ENCODE peak calls at places on chromosomes 5 and 9, in nine cellular contexts. E is kidney, B is astrocyte, T is HepG2, O is fibroblast of lung, I is NT2/D1, P is MM.1S, D is mammary epithelial cell, X is mesenchymal stem cell. S is an unnamed sample.

GRCh38 chr5:38931731-38932130 is 85.9 kb downstream of the OSMR start:
- DNase-seq in B (peak), I (no peak), P (no peak), D (no peak), X (no peak), O (peak), E (no peak), T (no peak), S (peak)

GRCh38 chr9:37329576-37329975 is 92.9 kb upstream of the GRHPR start:
- DNase-seq in D (peak), O (peak), P (peak), T (no peak), I (no peak), X (peak), E (no peak), B (peak), S (peak)

GRCh38 chr5:78746990-78747389 is 98.4 kb upstream of the LHFPL2 start:
- DNase-seq in O (no peak), E (no peak), P (no peak), B (no peak), I (no peak), T (no peak), D (no peak), X (no peak), S (no peak)

GRCh38 chr5:17413691-17414090 is 84.3 kb upstream of the TAF11L2 start:
- DNase-seq in I (no peak), P (no peak), E (no peak), D (no peak), O (no peak), B (no peak), X (no peak), T (no peak), S (peak)

GRCh38 chr5:32542216-32543059 is 42.9 kb upstream of the SUB1 start:
- DNase-seq in P (peak), I (no peak), O (peak), B (peak), E (no peak), D (no peak), X (peak), T (no peak), S (peak)

GRCh38 chr9:37215456-37216229 is 95.3 kb downstream of the ZCCHC7 start:
- DNase-seq in I (no peak), B (peak), O (peak), D (peak), X (no peak), E (no peak), P (no peak), T (no peak), S (peak)

GRCh38 chr9:3410461-3410860 is 115.3 kb downstream of the RFX3 start:
- DNase-seq in B (no peak), E (no peak), X (no peak), P (no peak), T (no peak), I (no peak), O (no peak), D (no peak), S (no peak)

GRCh38 chr9:15909297-15909696 is 356.5 kb downstream of the CCDC171 start:
- DNase-seq in O (peak), B (peak), D (peak), X (no peak), P (no peak), E (no peak), I (no peak), T (no peak), S (peak)

GRCh38 chr5:143673676-143674468 is 138.1 kb upstream of the HMHB1 start:
- DNase-seq in B (no peak), D (peak), O (peak), I (no peak), T (peak), P (no peak), X (no peak), E (no peak), S (peak)

GRCh38 chr5:42569325-42569724 is 146.1 kb downstream of the GHR start:
- DNase-seq in I (no peak), X (no peak), E (no peak), O (no peak), D (no peak), P (no peak), T (no peak), B (no peak), S (no peak)

GRCh38 chr9:132210472-132211145 is 48.8 kb downstream of the NTNG2 start:
- DNase-seq in B (peak), T (no peak), I (no peak), E (no peak), X (no peak), D (peak), O (peak), P (no peak), S (peak)

GRCh38 chr5:55857247-55857640 is 6.1 kb downstream of the IL31RA start:
- DNase-seq in T (no peak), I (no peak), E (no peak), O (peak), B (peak), D (no peak), X (no peak), P (no peak), S (no peak)

GRCh38 chr5:151270599-151270998 is 17.6 kb downstream of the GM2A start:
- DNase-seq in T (no peak), B (peak), E (no peak), X (peak), D (peak), O (peak), P (no peak), I (no peak), S (peak)

GRCh38 chr5:123454236-123454911 is 31.2 kb upstream of the CEP120 start:
- DNase-seq in I (no peak), T (no peak), P (no peak), E (no peak), B (no peak), D (peak), X (peak), O (no peak), S (peak)

GRCh38 chr5:8394965-8395364 is 526.0 kb downstream of the MTRR start:
- DNase-seq in O (no peak), E (no peak), D (no peak), X (no peak), B (no peak), I (no peak), P (no peak), T (no peak), S (no peak)

GRCh38 chr9:18442629-18443491 is 31.1 kb upstream of the ADAMTSL1 start:
- DNase-seq in P (peak), O (peak), X (peak), E (peak), I (peak), B (peak), D (peak), T (peak), S (peak)

GRCh38 chr5:92884464-92884863 is 696.6 kb downstream of the NR2F1-AS1 start:
- DNase-seq in T (no peak), X (no peak), B (no peak), D (no peak), O (no peak), E (no peak), I (no peak), P (no peak), S (no peak)

GRCh38 chr9:135586601-135587109 is 25.1 kb downstream of the PAEP start:
- DNase-seq in B (no peak), O (no peak), T (no peak), X (no peak), E (no peak), D (no peak), I (no peak), P (no peak), S (no peak)

GRCh38 chr5:93385665-93386064 is 195.4 kb downstream of the NR2F1-AS1 start:
- DNase-seq in O (peak), X (no peak), P (no peak), I (no peak), B (peak), D (peak), E (no peak), T (no peak), S (peak)

GRCh38 chr9:73200694-73201432 is 49.2 kb downstream of the ANXA1 start:
- DNase-seq in P (peak), X (peak), B (no peak), O (peak), I (peak), E (no peak), D (no peak), T (peak), S (peak)

GRCh38 chr5:134086943-134087305 is 27.6 kb upstream of the TCF7 start:
- DNase-seq in X (no peak), B (no peak), O (no peak), E (no peak), D (no peak), T (no peak), P (no peak), I (no peak), S (no peak)

GRCh38 chr5:122323132-122323548 is 11.1 kb downstream of the SNCAIP start:
- DNase-seq in T (no peak), X (peak), O (peak), D (no peak), I (no peak), P (peak), B (peak), E (no peak), S (peak)

GRCh38 chr5:173809014-173809413 is 79.1 kb upstream of the CPEB4 start:
- DNase-seq in I (no peak), E (no peak), D (no peak), X (no peak), T (no peak), P (no peak), B (no peak), O (no peak), S (no peak)

GRCh38 chr5:179822059-179822432 is 1.3 kb downstream of the SQSTM1 start:
- DNase-seq in T (no peak), D (peak), E (no peak), B (no peak), O (no peak), X (no peak), I (no peak), P (no peak), S (no peak)

GRCh38 chr5:54194326-54194725 is 116.0 kb downstream of the ARL15 start:
- DNase-seq in X (no peak), B (no peak), E (no peak), D (no peak), T (no peak), I (no peak), P (no peak), O (no peak), S (no peak)

GRCh38 chr5:159463590-159464321 is 133.5 kb upstream of the IL12B start:
- DNase-seq in O (peak), P (no peak), I (no peak), E (no peak), X (peak), B (peak), D (no peak), T (peak), S (no peak)

GRCh38 chr5:115543365-115543700 is 1.2 kb downstream of the FEM1C start:
- DNase-seq in E (no peak), I (no peak), X (peak), P (peak), B (no peak), T (peak), O (no peak), D (no peak), S (peak)

GRCh38 chr9:126319651-126320050 is 7.0 kb upstream of the MVB12B start:
- DNase-seq in O (no peak), E (no peak), B (no peak), P (no peak), I (no peak), T (peak), D (no peak), X (no peak), S (no peak)

GRCh38 chr9:5593904-5594303 is 35.0 kb upstream of the RIC1 start:
- DNase-seq in P (peak), B (no peak), X (no peak), I (no peak), T (no peak), D (no peak), E (no peak), O (no peak), S (no peak)

GRCh38 chr9:16360247-16360646 is 510.2 kb downstream of the BNC2 start:
- DNase-seq in I (no peak), E (no peak), T (no peak), X (no peak), B (no peak), O (no peak), D (no peak), P (no peak), S (no peak)

DNA sequence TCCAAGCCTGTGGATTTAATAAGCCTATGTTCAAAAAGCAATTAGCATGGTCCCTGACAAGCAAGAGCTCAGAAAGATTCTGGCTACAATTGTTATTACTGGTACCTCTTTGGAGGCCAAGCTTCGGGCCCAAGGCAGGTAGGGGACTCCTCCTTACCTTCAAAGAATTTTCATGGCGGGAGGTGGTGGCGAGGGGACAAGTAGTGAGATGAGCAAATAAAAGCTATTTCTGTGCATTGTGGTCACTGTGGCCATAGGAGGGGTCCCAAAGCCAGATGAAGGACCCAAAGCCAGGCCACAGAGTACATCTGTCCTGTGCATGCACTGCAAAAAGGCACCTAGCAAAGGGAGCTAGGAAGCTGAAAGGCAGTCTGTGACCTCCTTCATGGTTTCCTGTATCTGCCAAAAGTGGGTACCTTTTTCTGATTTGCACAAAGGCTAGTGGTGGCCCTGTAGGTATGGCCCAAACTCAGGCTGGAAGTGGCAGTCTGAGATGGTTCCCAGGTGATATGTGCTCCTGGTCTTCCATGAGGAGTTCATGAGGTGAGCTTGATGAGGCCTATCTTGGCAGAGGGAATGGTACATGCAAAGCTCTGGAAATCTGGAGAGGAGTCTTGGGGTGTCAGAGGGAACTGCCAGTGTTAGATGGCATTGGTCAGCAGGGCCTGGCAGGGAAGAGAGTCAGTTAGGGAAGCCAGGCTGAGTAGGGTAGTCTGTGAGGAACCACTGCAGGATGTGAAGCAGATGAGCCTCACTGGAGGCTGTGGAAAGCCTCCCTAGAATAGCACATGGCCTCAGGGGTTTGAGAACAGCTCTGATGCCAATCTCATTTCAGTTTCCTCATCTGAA is 3.3 kb upstream of the CXXC5 start:
- DNase-seq in E (peak), T (no peak), I (no peak), O (no peak), B (no peak), X (no peak), P (no peak), D (no peak), S (no peak)
- H3K9ac ChIP-seq in E (no peak), T (no peak), I (no peak), O (no peak), B (no peak), X (no peak), P (no peak), D (no peak), S (no peak)

GRCh38 chr9:26745111-26745510 is 147.5 kb downstream of the CAAP1 start:
- DNase-seq in D (no peak), X (no peak), O (no peak), B (no peak), T (no peak), P (no peak), E (no peak), I (no peak), S (no peak)

GRCh38 chr9:26744362-26744965 is 148.1 kb downstream of the CAAP1 start:
- DNase-seq in T (peak), D (peak), X (peak), E (no peak), P (peak), O (peak), B (peak), I (no peak), S (peak)

GRCh38 chr9:26747611-26748010 is 145.0 kb downstream of the CAAP1 start:
- DNase-seq in O (no peak), E (no peak), T (no peak), B (no peak), I (no peak), X (no peak), P (no peak), D (no peak), S (no peak)

GRCh38 chr9:26746357-26747072 is 146.1 kb downstream of the CAAP1 start:
- DNase-seq in B (peak), D (peak), T (peak), X (peak), E (no peak), O (peak), P (peak), I (peak), S (peak)

GRCh38 chr9:26742843-26743242 is 149.8 kb downstream of the CAAP1 start:
- DNase-seq in E (no peak), B (no peak), X (no peak), D (no peak), O (no peak), T (no peak), I (no peak), P (no peak), S (no peak)
- H3K9ac ChIP-seq in E (no peak), B (no peak), X (no peak), D (no peak), O (no peak), T (no peak), I (no peak), P (no peak), S (no peak)

GRCh38 chr9:109859447-109859846 is 79.4 kb downstream of the PALM2AKAP2 start:
- DNase-seq in I (no peak), X (no peak), O (no peak), P (no peak), T (no peak), D (no peak), B (no peak), E (no peak), S (peak)
- H3K9ac ChIP-seq in I (no peak), X (no peak), O (no peak), P (no peak), T (no peak), D (no peak), B (no peak), E (no peak), S (no peak)

GRCh38 chr9:79573697-79573976 is 1.9 kb downstream of the TLE4 start:
- DNase-seq in I (no peak), E (no peak), P (no peak), D (peak), O (no peak), X (no peak), T (no peak), B (no peak), S (no peak)
- H3K9ac ChIP-seq in I (peak), E (peak), P (no peak), D (peak), O (peak), X (peak), T (peak), B (peak), S (peak)

GRCh38 chr9:265209-265900 is 50.7 kb downstream of the DOCK8 start:
- DNase-seq in X (no peak), D (no peak), O (no peak), I (no peak), P (no peak), T (no peak), B (no peak), E (no peak), S (no peak)
- H3K9ac ChIP-seq in X (no peak), D (no peak), O (no peak), I (no peak), P (no peak), T (no peak), B (no peak), E (no peak), S (no peak)

DNA sequence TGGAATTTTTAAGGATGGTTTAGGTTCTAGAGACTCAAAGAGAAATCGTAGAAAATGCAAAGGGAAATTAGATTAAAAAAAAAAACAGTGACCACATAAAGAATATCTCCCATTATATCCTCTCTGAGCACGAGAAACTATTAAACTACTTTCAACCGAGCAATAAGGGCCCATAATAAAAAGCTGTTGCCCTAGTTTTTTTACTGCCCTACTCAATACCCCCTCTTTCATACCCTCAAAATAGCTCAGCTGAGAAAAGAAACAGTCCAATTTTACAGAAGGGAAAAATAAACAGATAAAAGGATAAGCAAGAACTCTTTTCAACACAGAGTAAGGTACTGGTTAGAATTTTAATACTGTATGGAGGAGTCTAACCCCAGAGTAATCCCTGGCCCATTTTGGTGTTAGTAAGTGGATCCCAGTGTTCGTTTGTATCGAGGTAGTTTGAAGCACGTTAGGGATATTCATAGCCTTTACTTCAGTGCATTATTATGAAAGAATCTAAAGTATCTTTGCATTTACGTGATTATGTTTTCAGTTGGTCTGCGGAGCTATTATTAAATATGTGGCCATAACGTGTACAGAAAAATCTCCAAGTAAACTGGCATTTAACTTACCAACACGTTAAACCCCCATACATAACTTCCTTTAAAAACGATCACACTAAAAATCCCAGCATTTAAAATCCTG is 980 bp upstream of the RHOBTB3 start:
- DNase-seq in T (no peak), P (no peak), D (no peak), I (no peak), B (no peak), E (no peak), O (peak), X (no peak), S (peak)
- H3K9ac ChIP-seq in T (peak), P (peak), D (no peak), I (peak), B (peak), E (no peak), O (peak), X (peak), S (peak)

GRCh38 chr5:112863549-112863948 is 2.5 kb downstream of the SRP19 start:
- DNase-seq in D (no peak), P (no peak), T (no peak), O (peak), I (no peak), X (no peak), E (no peak), B (peak), S (no peak)
- H3K9ac ChIP-seq in D (no peak), P (no peak), T (no peak), O (no peak), I (no peak), X (peak), E (no peak), B (peak), S (peak)